ENCODE peak calls at places on chromosomes 1 and 21, in seven cellular contexts. N is stromal cell of bone marrow, D is AG04450, B is H54, Z is GOT3, P is mucosa of gallbladder, R is amygdala. I is an unnamed sample.
A peak's percentile ranks its signal among the peaks of the same experiment; 100 is the strongest.

GRCh38 chr1:109802136-109802900 is 38.6 kb upstream of the EPS8L3 start:
- DNase-seq in D (no peak), P (no peak), B (no peak), R (no peak), Z (no peak), N (no peak), I (no peak)

GRCh38 chr1:72438270-72438669 is 155.9 kb upstream of the NEGR1 start:
- DNase-seq in Z (no peak), D (no peak), N (peak; percentile 24), R (no peak), P (no peak), B (no peak), I (no peak)

GRCh38 chr1:164622057-164622840 is 63.3 kb downstream of the PBX1 start:
- DNase-seq in Z (no peak), N (no peak), B (no peak), D (no peak), R (no peak), P (no peak), I (no peak)

GRCh38 chr1:109776206-109776835 is 12.6 kb upstream of the EPS8L3 start:
- DNase-seq in N (no peak), B (no peak), Z (no peak), R (no peak), P (no peak), D (no peak), I (no peak)

GRCh38 chr21:33121715-33122475 is 52.0 kb downstream of the OLIG1 start:
- DNase-seq in D (no peak), N (no peak), R (no peak), Z (no peak), P (no peak), B (peak; percentile 26), I (no peak)

GRCh38 chr1:111290640-111291039 is at the start of gene CHIA:
- DNase-seq in P (no peak), R (no peak), D (no peak), N (no peak), B (no peak), Z (no peak), I (peak; percentile 79)

GRCh38 chr1:53572061-53572801 is 113.0 kb downstream of the DMRTB1 start:
- DNase-seq in P (peak; percentile 40), D (peak; percentile 34), N (no peak), Z (no peak), B (peak; percentile 79), R (peak; percentile 53), I (peak; percentile 12)

GRCh38 chr1:173332026-173332425 is 124.9 kb upstream of the TNFSF4 start:
- DNase-seq in Z (no peak), R (no peak), N (peak; percentile 78), D (peak; percentile 66), B (no peak), P (no peak), I (no peak)

GRCh38 chr1:42937141-42937696 is 21.4 kb downstream of the SLC2A1 start:
- DNase-seq in N (no peak), B (no peak), D (no peak), Z (no peak), P (no peak), R (no peak), I (no peak)

GRCh38 chr1:170716835-170717429 is 53.0 kb downstream of the PRRX1 start:
- DNase-seq in B (no peak), Z (no peak), N (no peak), D (no peak), P (no peak), R (no peak), I (no peak)

GRCh38 chr1:2834741-2835564 is 33.5 kb upstream of the TTC34 start:
- DNase-seq in D (no peak), R (no peak), N (no peak), Z (no peak), B (no peak), P (no peak), I (no peak)

GRCh38 chr1:228734881-228735801 is at the start of gene RHOU:
- DNase-seq in N (peak; percentile 9), D (no peak), Z (peak; percentile 83), B (peak; percentile 66), P (peak; percentile 79), R (peak; percentile 85), I (no peak)

GRCh38 chr1:94597701-94598100 is 56.1 kb upstream of the F3 start:
- DNase-seq in Z (no peak), N (no peak), D (no peak), R (no peak), B (no peak), P (no peak), I (no peak)

GRCh38 chr1:107767156-107767582 is 197.8 kb downstream of the VAV3 start:
- DNase-seq in P (no peak), N (no peak), R (no peak), Z (no peak), B (no peak), D (no peak), I (no peak)

GRCh38 chr1:98674075-98674781 is 12.7 kb downstream of the SNX7 start:
- DNase-seq in B (no peak), R (no peak), D (no peak), Z (no peak), N (peak; percentile 65), P (no peak), I (no peak)

I was measured in DMS 273 treated with DMSO at 0.1 percent for 48 hours.